ENCODE peak calls at places on chromosomes 4 and X, in nine cellular contexts. One of them, this sample, is unnamed.

GRCh38 chr4:80434238-80434637 is 98.7 kb downstream of the CFAP299 start:
- DNase-seq in Caki2: no peak
- DNase-seq in lower leg skin: no peak
- DNase-seq in neural progenitor cell: no peak
- DNase-seq in activated T-helper 1 cell treated with Interleukin-2 at 50 U/mL for 16 hours: no peak
- DNase-seq in GM23248: peak
- DNase-seq in adrenal gland: no peak
- DNase-seq in ACHN: no peak
- DNase-seq in stimulated activated CD4-positive, alpha-beta T cell treated with anti-CD3 and anti-CD28 coated beads, TNF-alpha, amount 100 ng/mL, for 4 hours: no peak
- DNase-seq in this sample: no peak

GRCh38 chrX:112645774-112646173 is 34.0 kb downstream of the LHFPL1 start:
- DNase-seq in lower leg skin: no peak
- DNase-seq in Caki2: no peak
- DNase-seq in adrenal gland: no peak
- DNase-seq in activated T-helper 1 cell treated with Interleukin-2 at 50 U/mL for 16 hours: no peak
- DNase-seq in stimulated activated CD4-positive, alpha-beta T cell treated with anti-CD3 and anti-CD28 coated beads, TNF-alpha, amount 100 ng/mL, for 4 hours: no peak
- DNase-seq in neural progenitor cell: no peak
- DNase-seq in GM23248: no peak
- DNase-seq in ACHN: no peak
- DNase-seq in this sample: no peak

GRCh38 chr4:99378876-99379275 is 26.3 kb upstream of the ADH1C start:
- DNase-seq in ACHN: no peak
- DNase-seq in GM23248: no peak
- DNase-seq in activated T-helper 1 cell treated with Interleukin-2 at 50 U/mL for 16 hours: no peak
- DNase-seq in adrenal gland: no peak
- DNase-seq in stimulated activated CD4-positive, alpha-beta T cell treated with anti-CD3 and anti-CD28 coated beads, TNF-alpha, amount 100 ng/mL, for 4 hours: no peak
- DNase-seq in lower leg skin: no peak
- DNase-seq in Caki2: no peak
- DNase-seq in neural progenitor cell: no peak
- DNase-seq in this sample: no peak

GRCh38 chr4:12723849-12724447 is 760.2 kb downstream of the RAB28 start:
- DNase-seq in neural progenitor cell: peak
- DNase-seq in Caki2: no peak
- DNase-seq in lower leg skin: no peak
- DNase-seq in ACHN: no peak
- DNase-seq in stimulated activated CD4-positive, alpha-beta T cell treated with anti-CD3 and anti-CD28 coated beads, TNF-alpha, amount 100 ng/mL, for 4 hours: no peak
- DNase-seq in adrenal gland: no peak
- DNase-seq in GM23248: peak
- DNase-seq in activated T-helper 1 cell treated with Interleukin-2 at 50 U/mL for 16 hours: no peak
- DNase-seq in this sample: no peak

GRCh38 chr4:161555689-161556660 is 607.8 kb downstream of the FSTL5 start:
- DNase-seq in activated T-helper 1 cell treated with Interleukin-2 at 50 U/mL for 16 hours: no peak
- DNase-seq in adrenal gland: no peak
- DNase-seq in GM23248: peak
- DNase-seq in Caki2: peak
- DNase-seq in ACHN: no peak
- DNase-seq in neural progenitor cell: no peak
- DNase-seq in lower leg skin: no peak
- DNase-seq in stimulated activated CD4-positive, alpha-beta T cell treated with anti-CD3 and anti-CD28 coated beads, TNF-alpha, amount 100 ng/mL, for 4 hours: no peak
- DNase-seq in this sample: no peak

GRCh38 chrX:27555514-27555913 is 34.6 kb upstream of the DCAF8L2 start:
- DNase-seq in GM23248: peak
- DNase-seq in stimulated activated CD4-positive, alpha-beta T cell treated with anti-CD3 and anti-CD28 coated beads, TNF-alpha, amount 100 ng/mL, for 4 hours: no peak
- DNase-seq in ACHN: peak
- DNase-seq in adrenal gland: no peak
- DNase-seq in activated T-helper 1 cell treated with Interleukin-2 at 50 U/mL for 16 hours: no peak
- DNase-seq in neural progenitor cell: peak
- DNase-seq in Caki2: peak
- DNase-seq in lower leg skin: no peak
- DNase-seq in this sample: no peak

GRCh38 chr4:144645102-144645469 is 870 bp upstream of the HHIP start:
- DNase-seq in ACHN: no peak
- DNase-seq in neural progenitor cell: peak
- DNase-seq in Caki2: no peak
- DNase-seq in GM23248: no peak
- DNase-seq in lower leg skin: no peak
- DNase-seq in stimulated activated CD4-positive, alpha-beta T cell treated with anti-CD3 and anti-CD28 coated beads, TNF-alpha, amount 100 ng/mL, for 4 hours: no peak
- DNase-seq in activated T-helper 1 cell treated with Interleukin-2 at 50 U/mL for 16 hours: no peak
- DNase-seq in adrenal gland: peak
- DNase-seq in this sample: no peak

GRCh38 chr4:25441519-25442117 is 64.6 kb downstream of the ANAPC4 start:
- DNase-seq in stimulated activated CD4-positive, alpha-beta T cell treated with anti-CD3 and anti-CD28 coated beads, TNF-alpha, amount 100 ng/mL, for 4 hours: no peak
- DNase-seq in ACHN: peak
- DNase-seq in neural progenitor cell: peak
- DNase-seq in activated T-helper 1 cell treated with Interleukin-2 at 50 U/mL for 16 hours: no peak
- DNase-seq in GM23248: peak
- DNase-seq in adrenal gland: peak
- DNase-seq in Caki2: peak
- DNase-seq in lower leg skin: peak
- DNase-seq in this sample: no peak

GRCh38 chr4:26048378-26048882 is 134.4 kb downstream of the SMIM20 start:
- DNase-seq in adrenal gland: no peak
- DNase-seq in ACHN: no peak
- DNase-seq in neural progenitor cell: no peak
- DNase-seq in Caki2: no peak
- DNase-seq in stimulated activated CD4-positive, alpha-beta T cell treated with anti-CD3 and anti-CD28 coated beads, TNF-alpha, amount 100 ng/mL, for 4 hours: no peak
- DNase-seq in GM23248: peak
- DNase-seq in activated T-helper 1 cell treated with Interleukin-2 at 50 U/mL for 16 hours: no peak
- DNase-seq in lower leg skin: peak
- DNase-seq in this sample: no peak

GRCh38 chr4:2800691-2801596 is 8.1 kb downstream of the SH3BP2 start:
- DNase-seq in stimulated activated CD4-positive, alpha-beta T cell treated with anti-CD3 and anti-CD28 coated beads, TNF-alpha, amount 100 ng/mL, for 4 hours: no peak
- DNase-seq in Caki2: peak
- DNase-seq in neural progenitor cell: peak
- DNase-seq in lower leg skin: peak
- DNase-seq in adrenal gland: peak
- DNase-seq in GM23248: peak
- DNase-seq in activated T-helper 1 cell treated with Interleukin-2 at 50 U/mL for 16 hours: no peak
- DNase-seq in ACHN: no peak
- DNase-seq in this sample: no peak

GRCh38 chr4:27947320-27947719 is 1086.7 kb downstream of the STIM2 start:
- DNase-seq in neural progenitor cell: no peak
- DNase-seq in ACHN: no peak
- DNase-seq in lower leg skin: no peak
- DNase-seq in Caki2: no peak
- DNase-seq in activated T-helper 1 cell treated with Interleukin-2 at 50 U/mL for 16 hours: no peak
- DNase-seq in adrenal gland: no peak
- DNase-seq in GM23248: no peak
- DNase-seq in stimulated activated CD4-positive, alpha-beta T cell treated with anti-CD3 and anti-CD28 coated beads, TNF-alpha, amount 100 ng/mL, for 4 hours: no peak
- DNase-seq in this sample: no peak

GRCh38 chrX:46573896-46574336 is 351 bp downstream of the CHST7 start:
- DNase-seq in activated T-helper 1 cell treated with Interleukin-2 at 50 U/mL for 16 hours: peak
- DNase-seq in adrenal gland: peak
- DNase-seq in GM23248: peak
- DNase-seq in neural progenitor cell: peak
- DNase-seq in Caki2: peak
- DNase-seq in ACHN: peak
- DNase-seq in stimulated activated CD4-positive, alpha-beta T cell treated with anti-CD3 and anti-CD28 coated beads, TNF-alpha, amount 100 ng/mL, for 4 hours: no peak
- DNase-seq in lower leg skin: peak
- DNase-seq in this sample: peak

GRCh38 chrX:123962794-123963373 is 1.4 kb downstream of the STAG2 start:
- DNase-seq in neural progenitor cell: peak
- DNase-seq in adrenal gland: peak
- DNase-seq in Caki2: peak
- DNase-seq in stimulated activated CD4-positive, alpha-beta T cell treated with anti-CD3 and anti-CD28 coated beads, TNF-alpha, amount 100 ng/mL, for 4 hours: peak
- DNase-seq in ACHN: peak
- DNase-seq in activated T-helper 1 cell treated with Interleukin-2 at 50 U/mL for 16 hours: peak
- DNase-seq in lower leg skin: peak
- DNase-seq in GM23248: peak
- DNase-seq in this sample: peak

GRCh38 chrX:9845574-9845948 is 59.3 kb downstream of the SHROOM2 start:
- DNase-seq in activated T-helper 1 cell treated with Interleukin-2 at 50 U/mL for 16 hours: no peak
- DNase-seq in lower leg skin: no peak
- DNase-seq in stimulated activated CD4-positive, alpha-beta T cell treated with anti-CD3 and anti-CD28 coated beads, TNF-alpha, amount 100 ng/mL, for 4 hours: no peak
- DNase-seq in ACHN: no peak
- DNase-seq in GM23248: no peak
- DNase-seq in adrenal gland: no peak
- DNase-seq in neural progenitor cell: no peak
- DNase-seq in Caki2: no peak
- DNase-seq in this sample: no peak

GRCh38 chr4:108047199-108047598 is 57.5 kb downstream of the HADH start:
- DNase-seq in activated T-helper 1 cell treated with Interleukin-2 at 50 U/mL for 16 hours: no peak
- DNase-seq in ACHN: no peak
- DNase-seq in Caki2: no peak
- DNase-seq in adrenal gland: no peak
- DNase-seq in stimulated activated CD4-positive, alpha-beta T cell treated with anti-CD3 and anti-CD28 coated beads, TNF-alpha, amount 100 ng/mL, for 4 hours: no peak
- DNase-seq in lower leg skin: no peak
- DNase-seq in GM23248: no peak
- DNase-seq in neural progenitor cell: no peak
- DNase-seq in this sample: no peak

GRCh38 chrX:115563633-115564182 is 2.7 kb downstream of the PLS3 start:
- DNase-seq in ACHN: no peak
- DNase-seq in GM23248: peak
- DNase-seq in lower leg skin: no peak
- DNase-seq in stimulated activated CD4-positive, alpha-beta T cell treated with anti-CD3 and anti-CD28 coated beads, TNF-alpha, amount 100 ng/mL, for 4 hours: no peak
- DNase-seq in activated T-helper 1 cell treated with Interleukin-2 at 50 U/mL for 16 hours: no peak
- DNase-seq in Caki2: no peak
- DNase-seq in neural progenitor cell: peak
- DNase-seq in adrenal gland: no peak
- DNase-seq in this sample: no peak

GRCh38 chrX:110588164-110588563 is 207.5 kb downstream of the CHRDL1 start:
- DNase-seq in GM23248: no peak
- DNase-seq in lower leg skin: no peak
- DNase-seq in activated T-helper 1 cell treated with Interleukin-2 at 50 U/mL for 16 hours: no peak
- DNase-seq in neural progenitor cell: no peak
- DNase-seq in Caki2: peak
- DNase-seq in ACHN: no peak
- DNase-seq in stimulated activated CD4-positive, alpha-beta T cell treated with anti-CD3 and anti-CD28 coated beads, TNF-alpha, amount 100 ng/mL, for 4 hours: no peak
- DNase-seq in adrenal gland: no peak
- DNase-seq in this sample: no peak

GRCh38 chr4:8306511-8307021 is 37.0 kb downstream of the HTRA3 start:
- DNase-seq in neural progenitor cell: no peak
- DNase-seq in ACHN: no peak
- DNase-seq in Caki2: no peak
- DNase-seq in activated T-helper 1 cell treated with Interleukin-2 at 50 U/mL for 16 hours: no peak
- DNase-seq in GM23248: peak
- DNase-seq in adrenal gland: peak
- DNase-seq in lower leg skin: peak
- DNase-seq in stimulated activated CD4-positive, alpha-beta T cell treated with anti-CD3 and anti-CD28 coated beads, TNF-alpha, amount 100 ng/mL, for 4 hours: no peak
- DNase-seq in this sample: no peak

GRCh38 chr4:144599621-144600020 is 46.3 kb upstream of the HHIP start:
- DNase-seq in stimulated activated CD4-positive, alpha-beta T cell treated with anti-CD3 and anti-CD28 coated beads, TNF-alpha, amount 100 ng/mL, for 4 hours: no peak
- DNase-seq in lower leg skin: no peak
- DNase-seq in neural progenitor cell: no peak
- DNase-seq in ACHN: no peak
- DNase-seq in activated T-helper 1 cell treated with Interleukin-2 at 50 U/mL for 16 hours: no peak
- DNase-seq in adrenal gland: no peak
- DNase-seq in Caki2: no peak
- DNase-seq in GM23248: no peak
- DNase-seq in this sample: no peak

GRCh38 chr4:79686976-79687375 is 278.9 kb upstream of the GK2 start:
- DNase-seq in stimulated activated CD4-positive, alpha-beta T cell treated with anti-CD3 and anti-CD28 coated beads, TNF-alpha, amount 100 ng/mL, for 4 hours: no peak
- DNase-seq in adrenal gland: no peak
- DNase-seq in neural progenitor cell: no peak
- DNase-seq in activated T-helper 1 cell treated with Interleukin-2 at 50 U/mL for 16 hours: no peak
- DNase-seq in Caki2: no peak
- DNase-seq in GM23248: no peak
- DNase-seq in ACHN: no peak
- DNase-seq in lower leg skin: no peak
- DNase-seq in this sample: no peak

GRCh38 chr4:100428051-100428450 is 89.8 kb downstream of the EMCN start:
- DNase-seq in neural progenitor cell: no peak
- DNase-seq in ACHN: peak
- DNase-seq in stimulated activated CD4-positive, alpha-beta T cell treated with anti-CD3 and anti-CD28 coated beads, TNF-alpha, amount 100 ng/mL, for 4 hours: no peak
- DNase-seq in GM23248: peak
- DNase-seq in Caki2: peak
- DNase-seq in activated T-helper 1 cell treated with Interleukin-2 at 50 U/mL for 16 hours: no peak
- DNase-seq in adrenal gland: no peak
- DNase-seq in lower leg skin: no peak
- DNase-seq in this sample: no peak

GRCh38 chrX:123753656-123754350 is 21.0 kb upstream of the THOC2 start:
- DNase-seq in neural progenitor cell: no peak
- DNase-seq in Caki2: no peak
- DNase-seq in adrenal gland: no peak
- DNase-seq in GM23248: no peak
- DNase-seq in activated T-helper 1 cell treated with Interleukin-2 at 50 U/mL for 16 hours: no peak
- DNase-seq in lower leg skin: no peak
- DNase-seq in stimulated activated CD4-positive, alpha-beta T cell treated with anti-CD3 and anti-CD28 coated beads, TNF-alpha, amount 100 ng/mL, for 4 hours: no peak
- DNase-seq in ACHN: no peak
- DNase-seq in this sample: no peak